ENCODE peak calls at places on chromosome 13, in nine cellular contexts. Q is IMR-90, E is colonic mucosa, G is neuronal stem cell, I is kidney, D is trophoblast cell, F is PC-3, T is mesenchymal stem cell, S is neural progenitor cell. K is an unnamed sample. For H3K9me3, the result is how much of the 10 kb centered on the place peaks cover.

GRCh38 chr13:99215466-99215865 is 14.8 kb downstream of the UBAC2 start:
- DNase-seq in I (no peak), D (no peak), E (no peak), G (no peak), Q (no peak), S (no peak), T (no peak), F (no peak), K (no peak)

GRCh38 chr13:57075588-57075987 is 65.1 kb upstream of the PRR20A start:
- DNase-seq in E (no peak), I (no peak), F (no peak), G (no peak), Q (no peak), T (no peak), S (no peak), D (no peak), K (no peak)

GRCh38 chr13:64529874-64530485 is 2700.2 kb downstream of the PCDH9 start:
- DNase-seq in Q (no peak), S (peak), D (peak), F (peak), T (peak), G (no peak), I (no peak), E (no peak), K (peak)

GRCh38 chr13:100625447-100625846 is 36.9 kb upstream of the GGACT start:
- DNase-seq in T (no peak), F (no peak), S (no peak), E (no peak), G (no peak), I (no peak), D (peak), Q (no peak), K (no peak)

GRCh38 chr13:48094404-48094780 is 512 bp downstream of the MED4 start:
- DNase-seq in D (peak), I (no peak), G (no peak), F (no peak), Q (no peak), T (peak), E (no peak), S (peak), K (peak)

GRCh38 chr13:49248433-49249002 is 793 bp downstream of the CDADC1 start:
- DNase-seq in F (peak), Q (peak), D (peak), T (no peak), G (peak), E (no peak), S (peak), I (no peak), K (no peak)

GRCh38 chr13:109144693-109145437 is 515.5 kb downstream of the MYO16 start:
- DNase-seq in T (peak), D (no peak), G (no peak), E (no peak), F (no peak), S (no peak), I (no peak), Q (no peak), K (no peak)

GRCh38 chr13:98781905-98782304 is 29.4 kb upstream of the SLC15A1 start:
- DNase-seq in D (no peak), E (no peak), Q (no peak), G (no peak), T (no peak), F (no peak), I (no peak), S (no peak), K (no peak)

GRCh38 chr13:98333481-98333880 is 156.4 kb upstream of the RNF113B start:
- DNase-seq in D (no peak), F (no peak), T (no peak), S (peak), Q (no peak), I (no peak), G (no peak), E (no peak), K (peak)

GRCh38 chr13:99960663-99961440 is 10.7 kb downstream of the ZIC5 start:
- DNase-seq in E (no peak), S (peak), T (no peak), D (no peak), I (no peak), F (no peak), G (no peak), Q (no peak), K (no peak)

GRCh38 chr13:77207943-77208342 is 119.0 kb downstream of the MYCBP2 start:
- DNase-seq in G (no peak), D (no peak), E (no peak), S (no peak), T (peak), Q (peak), I (no peak), F (peak), K (no peak)

GRCh38 chr13:27124571-27124970 is 47.0 kb downstream of the USP12 start:
- DNase-seq in S (no peak), G (no peak), E (no peak), I (no peak), Q (no peak), T (no peak), F (no peak), D (no peak), K (no peak)

GRCh38 chr13:27118428-27119054 is 53.1 kb downstream of the USP12 start:
- DNase-seq in G (no peak), D (no peak), T (no peak), I (no peak), S (no peak), E (no peak), Q (no peak), F (no peak), K (no peak)

GRCh38 chr13:27120011-27120410 is 51.6 kb downstream of the USP12 start:
- DNase-seq in F (no peak), I (no peak), D (no peak), Q (peak), G (no peak), S (no peak), E (no peak), T (no peak), K (no peak)

GRCh38 chr13:27120811-27121210 is 50.8 kb downstream of the USP12 start:
- DNase-seq in Q (peak), I (no peak), F (no peak), T (no peak), S (no peak), D (no peak), G (no peak), E (no peak), K (no peak)

GRCh38 chr13:27122036-27122435 is 49.6 kb downstream of the USP12 start:
- DNase-seq in G (no peak), F (no peak), Q (no peak), S (no peak), I (no peak), T (no peak), D (no peak), E (no peak), K (no peak)
- H3K9me3 ChIP-seq in G (under half), F (under half), Q (under half), S (under half), I (under half), T (under half), D (under half), E (under half), K (under half)

GRCh38 chr13:21232599-21232998 is 56.1 kb downstream of the MRPL57 start:
- DNase-seq in D (no peak), E (no peak), G (no peak), T (no peak), I (no peak), S (no peak), F (no peak), Q (no peak), K (no peak)

GRCh38 chr13:21233086-21233485 is 56.6 kb downstream of the MRPL57 start:
- DNase-seq in F (no peak), G (no peak), T (no peak), E (no peak), I (no peak), Q (no peak), S (no peak), D (no peak), K (no peak)

GRCh38 chr13:21230516-21230915 is 54.1 kb downstream of the MRPL57 start:
- DNase-seq in G (no peak), I (no peak), Q (no peak), D (no peak), E (no peak), T (no peak), S (no peak), F (no peak), K (no peak)

GRCh38 chr13:21231426-21231945 is 55.0 kb downstream of the MRPL57 start:
- DNase-seq in T (no peak), D (peak), E (no peak), S (no peak), G (no peak), I (no peak), F (no peak), Q (no peak), K (no peak)

GRCh38 chr13:21232196-21232595 is 55.7 kb downstream of the MRPL57 start:
- DNase-seq in G (no peak), Q (peak), S (no peak), F (no peak), T (no peak), E (no peak), I (no peak), D (peak), K (no peak)
- H3K4me3 ChIP-seq in G (no peak), Q (no peak), S (no peak), F (no peak), T (peak), E (no peak), I (no peak), D (no peak), K (no peak)

GRCh38 chr13:31046711-31047279 is 114.3 kb downstream of the TEX26 start:
- DNase-seq in F (no peak), S (peak), D (no peak), Q (peak), G (no peak), E (peak), I (no peak), T (peak), K (peak)
- H3K9ac ChIP-seq in F (no peak), S (no peak), D (no peak), Q (peak), G (no peak), E (no peak), I (no peak), T (peak), K (no peak)

GRCh38 chr13:19050901-19051300 is 130.7 kb downstream of the TUBA3C start:
- DNase-seq in G (no peak), E (no peak), T (no peak), S (no peak), I (no peak), Q (no peak), F (no peak), D (no peak), K (no peak)

GRCh38 chr13:19052180-19052579 is 129.4 kb downstream of the TUBA3C start:
- DNase-seq in S (no peak), I (no peak), D (no peak), T (no peak), Q (no peak), E (no peak), G (no peak), F (no peak), K (no peak)

GRCh38 chr13:19052931-19053330 is 128.7 kb downstream of the TUBA3C start:
- DNase-seq in I (no peak), E (no peak), T (no peak), F (no peak), D (no peak), S (no peak), G (no peak), Q (no peak), K (no peak)

GRCh38 chr13:19053561-19053960 is 128.1 kb downstream of the TUBA3C start:
- DNase-seq in F (no peak), T (no peak), D (no peak), S (no peak), E (no peak), G (no peak), Q (no peak), I (no peak), K (no peak)

GRCh38 chr13:19048381-19048780 is 133.2 kb downstream of the TUBA3C start:
- DNase-seq in D (no peak), Q (no peak), F (no peak), S (no peak), G (no peak), E (no peak), T (no peak), I (no peak), K (no peak)
- H3K9me3 ChIP-seq in D (half or more), Q (under half), F (under half), S (under half), G (under half), E (under half), T (under half), I (under half), K (half or more)

GRCh38 chr13:45196091-45196490 is 4.8 kb downstream of the KCTD4 start:
- DNase-seq in E (no peak), G (no peak), T (no peak), S (no peak), D (peak), Q (no peak), F (no peak), I (no peak), K (no peak)
- H3K4me3 ChIP-seq in E (no peak), G (no peak), T (no peak), S (no peak), D (no peak), Q (no peak), F (no peak), I (no peak), K (no peak)

GRCh38 chr13:30376426-30377311 is 45.6 kb upstream of the UBE2L5 start:
- DNase-seq in F (peak), I (no peak), Q (no peak), S (no peak), E (peak), T (no peak), D (no peak), G (no peak), K (no peak)

GRCh38 chr13:30377312-30377685 is 45.0 kb upstream of the UBE2L5 start:
- DNase-seq in G (no peak), D (no peak), I (no peak), F (peak), T (no peak), E (no peak), Q (no peak), S (no peak), K (no peak)

GRCh38 chr13:30371649-30372265 is 50.5 kb upstream of the UBE2L5 start:
- DNase-seq in G (no peak), T (peak), Q (peak), S (no peak), D (no peak), I (no peak), F (peak), E (peak), K (no peak)

GRCh38 chr13:30373727-30374126 is 48.6 kb upstream of the UBE2L5 start:
- DNase-seq in G (no peak), Q (no peak), T (no peak), I (no peak), S (no peak), D (no peak), E (no peak), F (no peak), K (no peak)

GRCh38 chr13:30375436-30375835 is 46.9 kb upstream of the UBE2L5 start:
- DNase-seq in D (no peak), I (no peak), S (no peak), F (no peak), T (no peak), Q (no peak), E (no peak), G (no peak), K (no peak)
- H3K9ac ChIP-seq in D (no peak), I (no peak), S (no peak), F (no peak), T (no peak), Q (no peak), E (no peak), G (no peak), K (no peak)

K was measured in endodermal cell.